ENCODE peak calls at places on chromosome 22, in eight cellular contexts. F is A549, K is Calu3, Y is right lobe of liver, N is retinal pigment epithelial cell, O is heart right ventricle, H is neural crest cell, J is IMR-90. B is an unnamed sample.

GRCh38 chr22:34638128-34638527 is 427.8 kb upstream of the ISX start:
- DNase-seq in F (no peak), K (no peak), Y (no peak), N (no peak), O (no peak), H (no peak), J (no peak), B (no peak)

GRCh38 chr22:49971232-49972162 is 10.9 kb downstream of the PIM3 start:
- DNase-seq in F (peak), K (peak), Y (peak), N (no peak), O (peak), H (peak), J (no peak), B (no peak)

GRCh38 chr22:43828711-43829447 is 16.8 kb upstream of the EFCAB6 start:
- DNase-seq in F (peak), K (no peak), Y (peak), N (no peak), O (peak), H (no peak), J (peak), B (no peak)

GRCh38 chr22:49979587-49980264 is 19.2 kb downstream of the PIM3 start:
- DNase-seq in F (peak), K (peak), Y (no peak), N (no peak), O (no peak), H (no peak), J (no peak), B (no peak)

GRCh38 chr22:19674129-19674928 is 40.0 kb upstream of the SEPTIN5 start:
- DNase-seq in F (no peak), K (no peak), Y (no peak), N (no peak), O (no peak), H (no peak), J (no peak), B (no peak)

GRCh38 chr22:35174398-35174797 is 82.9 kb upstream of the HMGXB4 start:
- DNase-seq in F (no peak), K (no peak), Y (no peak), N (no peak), O (no peak), H (no peak), J (no peak), B (no peak)

GRCh38 chr22:31768422-31769059 is 14.7 kb downstream of the DEPDC5 start:
- DNase-seq in F (no peak), K (no peak), Y (no peak), N (no peak), O (no peak), H (no peak), J (no peak), B (no peak)

GRCh38 chr22:42321908-42322561 is 51.6 kb upstream of the TCF20 start:
- DNase-seq in F (no peak), K (no peak), Y (no peak), N (no peak), O (no peak), H (no peak), J (no peak), B (no peak)

GRCh38 chr22:50299724-50300619 is 7.5 kb downstream of the PLXNB2 start:
- DNase-seq in F (no peak), K (peak), Y (peak), N (no peak), O (no peak), H (peak), J (no peak), B (no peak)

GRCh38 chr22:36221799-36222751 is 17.3 kb downstream of the APOL2 start:
- DNase-seq in F (peak), K (peak), Y (no peak), N (no peak), O (peak), H (peak), J (no peak), B (peak)

GRCh38 chr22:49023879-49024774 is 803.5 kb downstream of the BRD1 start:
- DNase-seq in F (no peak), K (no peak), Y (no peak), N (no peak), O (no peak), H (no peak), J (no peak), B (no peak)

GRCh38 chr22:19411690-19412045 is 19.9 kb downstream of the HIRA start:
- DNase-seq in F (no peak), K (no peak), Y (no peak), N (no peak), O (no peak), H (no peak), J (no peak), B (no peak)

GRCh38 chr22:35575116-35575748 is 34.6 kb downstream of the RASD2 start:
- DNase-seq in F (no peak), K (no peak), Y (no peak), N (no peak), O (no peak), H (no peak), J (no peak), B (no peak)

GRCh38 chr22:20131593-20131855 is at the start of gene ZDHHC8:
- DNase-seq in F (no peak), K (peak), Y (no peak), N (no peak), O (no peak), H (no peak), J (no peak), B (peak)

GRCh38 chr22:50545522-50546325 is at the start of gene KLHDC7B:
- DNase-seq in F (no peak), K (no peak), Y (no peak), N (no peak), O (no peak), H (no peak), J (peak), B (peak)

GRCh38 chr22:43476341-43476740 is 64.5 kb downstream of the MPPED1 start:
- DNase-seq in F (peak), K (no peak), Y (peak), N (no peak), O (no peak), H (no peak), J (no peak), B (no peak)

GRCh38 chr22:32957093-32957835 is 100.9 kb downstream of the SYN3 start:
- DNase-seq in F (no peak), K (no peak), Y (no peak), N (peak), O (no peak), H (no peak), J (no peak), B (no peak)

GRCh38 chr22:28899199-28899853 is 16.0 kb downstream of the ZNRF3 start:
- DNase-seq in F (no peak), K (no peak), Y (no peak), N (no peak), O (no peak), H (no peak), J (peak), B (no peak)

GRCh38 chr22:49328630-49329405 is 498.9 kb downstream of the BRD1 start:
- DNase-seq in F (no peak), K (no peak), Y (no peak), N (no peak), O (no peak), H (no peak), J (no peak), B (peak)

GRCh38 chr22:32852346-32853251 is 51.1 kb downstream of the TIMP3 start:
- DNase-seq in F (no peak), K (no peak), Y (no peak), N (no peak), O (peak), H (no peak), J (no peak), B (no peak)

GRCh38 chr22:49011379-49011768 is 816.3 kb downstream of the BRD1 start:
- DNase-seq in F (no peak), K (no peak), Y (peak), N (no peak), O (no peak), H (no peak), J (no peak), B (no peak)

GRCh38 chr22:43263645-43264514 is 76.9 kb upstream of the TTLL12 start:
- DNase-seq in F (no peak), K (peak), Y (peak), N (peak), O (peak), H (no peak), J (peak), B (peak)

GRCh38 chr22:49235463-49236300 is 592.0 kb downstream of the BRD1 start:
- DNase-seq in F (peak), K (no peak), Y (peak), N (no peak), O (no peak), H (no peak), J (no peak), B (no peak)

GRCh38 chr22:28983788-28984441 is 77.7 kb downstream of the C22orf31 start:
- DNase-seq in F (no peak), K (no peak), Y (no peak), N (no peak), O (no peak), H (no peak), J (no peak), B (no peak)

GRCh38 chr22:49885281-49885680 is 31.6 kb downstream of the ZBED4 start:
- DNase-seq in F (no peak), K (no peak), Y (no peak), N (no peak), O (no peak), H (no peak), J (no peak), B (no peak)

GRCh38 chr22:19849800-19850481 is 4.7 kb downstream of the GNB1L start:
- DNase-seq in F (no peak), K (peak), Y (no peak), N (no peak), O (no peak), H (no peak), J (no peak), B (peak)

GRCh38 chr22:36149464-36149863 is 11.1 kb downstream of the APOL3 start:
- DNase-seq in F (no peak), K (no peak), Y (no peak), N (no peak), O (no peak), H (no peak), J (no peak), B (no peak)

GRCh38 chr22:25187469-25187868 is 12.2 kb upstream of the CRYBB3 start:
- DNase-seq in F (no peak), K (no peak), Y (no peak), N (no peak), O (no peak), H (no peak), J (no peak), B (no peak)
- TF ChIP-seq CTCF in F (no peak), K (no peak), Y (no peak), N (no peak), O (no peak), H (no peak), J (no peak), B (no peak)

DNA sequence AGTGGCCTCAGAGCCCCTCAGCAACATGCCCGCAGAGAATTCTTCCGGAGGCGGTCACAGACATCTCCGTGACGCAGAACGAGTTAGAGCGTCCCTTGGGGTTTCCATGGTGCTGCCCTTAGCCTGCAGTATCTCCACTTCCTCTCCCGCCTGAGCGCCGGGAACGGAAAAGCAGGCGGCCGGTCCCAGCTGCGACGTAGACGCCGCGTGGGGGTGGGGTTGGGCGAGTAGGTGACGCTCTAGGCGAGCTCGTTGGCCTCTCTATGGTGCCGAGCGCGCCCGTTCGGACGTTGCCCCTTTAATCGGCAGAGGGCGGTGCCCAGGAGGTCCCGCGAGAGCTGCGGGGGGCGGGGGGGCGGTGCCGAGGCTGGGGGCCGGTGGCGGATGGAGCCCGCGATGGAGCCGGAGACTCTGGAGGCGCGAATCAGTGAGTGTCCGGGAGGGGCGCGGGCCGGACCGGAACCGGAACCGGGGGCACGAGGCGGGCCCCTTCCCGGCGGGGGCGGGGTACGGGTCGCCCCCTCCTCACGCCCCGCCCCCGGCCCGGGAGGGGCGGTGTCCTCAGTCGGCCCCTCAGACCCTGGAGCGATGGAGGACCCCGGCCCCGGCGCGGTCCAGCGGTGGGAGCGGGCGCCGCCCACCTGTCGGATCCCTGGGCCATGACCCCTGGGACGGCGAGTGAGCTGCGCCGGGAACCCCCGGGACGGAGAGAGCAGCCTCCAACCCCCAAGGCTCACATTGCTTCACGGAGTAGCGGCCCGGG is at the start of gene GGA1:
- DNase-seq in F (peak), K (peak), Y (peak), N (peak), O (peak), H (peak), J (peak), B (peak)
- TF ChIP-seq CTCF in F (no peak), K (no peak), Y (no peak), N (no peak), O (no peak), H (no peak), J (peak), B (no peak)

GRCh38 chr22:38824587-38824986 is 19.2 kb downstream of the NPTXR start:
- DNase-seq in F (peak), K (peak), Y (peak), N (peak), O (peak), H (peak), J (peak), B (peak)
- TF ChIP-seq CTCF in F (no peak), K (peak), Y (peak), N (peak), O (peak), H (peak), J (peak), B (peak)

GRCh38 chr22:41237707-41238569 is 2.8 kb downstream of the CHADL start:
- DNase-seq in F (no peak), K (peak), Y (peak), N (no peak), O (peak), H (peak), J (peak), B (peak)
- TF ChIP-seq CTCF in F (no peak), K (no peak), Y (peak), N (peak), O (peak), H (peak), J (peak), B (peak)

DNA sequence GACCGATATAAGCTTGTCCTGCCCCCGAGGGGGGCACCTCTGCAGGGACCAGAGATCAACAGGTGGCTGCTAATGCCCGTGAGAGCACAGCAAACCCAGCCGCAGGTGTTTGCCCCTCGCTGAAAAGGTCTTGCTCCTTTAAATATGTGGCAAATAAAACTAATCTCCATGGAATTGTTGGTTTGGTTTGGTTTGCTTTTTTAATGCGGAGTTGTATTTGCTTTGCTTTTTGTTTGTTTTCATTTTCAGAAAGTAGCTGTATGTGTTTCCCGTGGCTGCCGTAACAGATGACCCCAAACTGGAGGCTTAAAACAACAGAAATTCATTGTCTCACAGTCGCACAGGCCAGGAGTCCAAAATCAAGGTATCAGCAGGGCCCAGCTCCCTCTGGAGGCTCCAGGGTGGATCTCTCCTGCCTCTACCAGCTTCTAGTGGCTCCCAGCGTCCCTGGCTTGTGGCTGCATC is 93.0 kb downstream of the CELSR1 start:
- DNase-seq in F (peak), K (no peak), Y (no peak), N (no peak), O (no peak), H (no peak), J (no peak), B (no peak)
- TF ChIP-seq CTCF in F (no peak), K (no peak), Y (no peak), N (peak), O (no peak), H (no peak), J (no peak), B (no peak)

DNA sequence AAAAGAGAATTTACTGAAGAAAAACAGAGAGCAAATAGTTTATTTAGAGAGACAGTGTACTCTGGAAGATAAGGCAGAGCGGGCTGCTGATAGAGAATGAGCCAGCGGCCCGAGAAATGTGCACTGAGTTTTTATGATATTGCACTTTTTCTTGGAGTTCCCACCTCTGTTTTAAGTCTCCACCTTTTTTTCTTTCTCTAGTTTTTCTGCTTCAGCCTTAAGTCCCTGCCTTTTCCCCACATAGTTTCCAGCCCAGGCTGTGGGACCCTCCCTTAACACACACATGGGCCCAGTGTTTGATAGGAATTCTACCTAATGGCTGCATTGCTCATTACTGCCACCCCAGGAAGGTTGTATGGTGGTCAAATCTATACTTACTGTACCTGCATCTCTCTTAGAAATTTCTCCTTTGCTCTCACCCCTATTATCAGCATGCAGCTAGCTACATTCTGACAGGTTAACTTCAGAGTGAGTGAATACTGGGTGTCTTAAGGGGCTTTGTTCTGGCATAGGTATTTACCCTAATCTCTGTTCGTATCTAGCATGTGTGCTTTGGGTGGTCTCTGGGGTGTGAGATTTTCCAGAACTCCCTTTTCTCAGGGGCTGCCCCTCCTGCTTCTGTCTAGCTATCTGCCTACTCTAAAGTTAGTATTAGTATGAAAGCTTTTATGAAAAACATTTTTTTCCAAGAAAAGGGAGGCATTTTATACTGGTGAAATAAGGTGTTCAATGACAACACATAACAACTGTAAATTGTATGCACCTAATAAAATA is 127.3 kb upstream of the TOP3B start:
- DNase-seq in F (no peak), K (no peak), Y (no peak), N (no peak), O (no peak), H (no peak), J (no peak), B (no peak)
- TF ChIP-seq CTCF in F (peak), K (peak), Y (peak), N (peak), O (no peak), H (peak), J (no peak), B (peak)

B was measured in GM13977.